ENCODE peak calls at places on chromosomes 5 and 9, in four cellular contexts. P is GDM1, A is kidney tubule cell, T is NCI-H1694 treated with DMSO at 0.1 percent for 48 hours. K is an unnamed sample.

GRCh38 chr5:66144799-66145390 is 795 bp downstream of the SREK1 start:
- DNase-seq in P (peak), A (no peak), T (peak), K (peak)

GRCh38 chr9:68951879-68952659 is 61.8 kb downstream of the PRKACG start:
- DNase-seq in P (peak), A (no peak), T (no peak), K (peak)

GRCh38 chr9:93724852-93725251 is 148.5 kb downstream of the PHF2 start:
- DNase-seq in P (no peak), A (no peak), T (no peak), K (no peak)

GRCh38 chr5:2549354-2549753 is 202.1 kb downstream of the IRX2 start:
- DNase-seq in P (no peak), A (no peak), T (no peak), K (no peak)

GRCh38 chr9:7234144-7234543 is 476.4 kb downstream of the KDM4C start:
- DNase-seq in P (no peak), A (peak), T (no peak), K (peak)

GRCh38 chr9:127837346-127837745 is 17.1 kb downstream of the ENG start:
- DNase-seq in P (no peak), A (no peak), T (no peak), K (no peak)

GRCh38 chr9:33161011-33161588 is 6.0 kb downstream of the B4GALT1 start:
- DNase-seq in P (no peak), A (peak), T (no peak), K (peak)

GRCh38 chr9:33151007-33151557 is 16.1 kb downstream of the B4GALT1 start:
- DNase-seq in P (no peak), A (peak), T (no peak), K (no peak)

GRCh38 chr9:6239048-6239461 is 23.4 kb downstream of the IL33 start:
- DNase-seq in P (no peak), A (no peak), T (no peak), K (no peak)

GRCh38 chr9:70525553-70525952 is 111.1 kb upstream of the KLF9 start:
- DNase-seq in P (no peak), A (no peak), T (no peak), K (peak)

GRCh38 chr9:114228034-114228808 is 72.9 kb downstream of the COL27A1 start:
- DNase-seq in P (no peak), A (no peak), T (no peak), K (no peak)

GRCh38 chr9:126861707-126862460 is 1.4 kb downstream of the ZBTB34 start:
- DNase-seq in P (peak), A (no peak), T (no peak), K (peak)

GRCh38 chr5:126508962-126509279 is 85.7 kb downstream of the GRAMD2B start:
- DNase-seq in P (no peak), A (peak), T (no peak), K (peak)

GRCh38 chr9:130448035-130448624 is 3.4 kb downstream of the ASS1 start:
- DNase-seq in P (no peak), A (no peak), T (peak), K (peak)

GRCh38 chr5:87770601-87771121 is 357.9 kb upstream of the CCNH start:
- DNase-seq in P (no peak), A (no peak), T (no peak), K (no peak)

GRCh38 chr9:26292943-26293342 is 599.7 kb downstream of the CAAP1 start:
- DNase-seq in P (no peak), A (peak), T (no peak), K (no peak)

GRCh38 chr5:31052937-31053658 is 140.4 kb upstream of the CDH6 start:
- DNase-seq in P (no peak), A (peak), T (no peak), K (no peak)

GRCh38 chr5:143207058-143207457 is 196.4 kb downstream of the NR3C1 start:
- DNase-seq in P (no peak), A (no peak), T (no peak), K (no peak)

GRCh38 chr9:447230-448025 is 232.8 kb downstream of the DOCK8 start:
- DNase-seq in P (no peak), A (peak), T (no peak), K (peak)

GRCh38 chr5:58071566-58071965 is 388.3 kb downstream of the PLK2 start:
- DNase-seq in P (no peak), A (no peak), T (no peak), K (no peak)

GRCh38 chr9:806285-807156 is 35.0 kb upstream of the DMRT1 start:
- DNase-seq in P (no peak), A (peak), T (peak), K (peak)

GRCh38 chr9:117494401-117495130 is 79.7 kb upstream of the ASTN2 start:
- DNase-seq in P (no peak), A (peak), T (peak), K (no peak)

GRCh38 chr9:137550958-137551655 is 572 bp upstream of the MRPL41 start:
- DNase-seq in P (no peak), A (no peak), T (peak), K (peak)

GRCh38 chr5:67030289-67031069 is 166.1 kb downstream of the CD180 start:
- DNase-seq in P (no peak), A (peak), T (no peak), K (no peak)

GRCh38 chr9:35526087-35526801 is 36.3 kb downstream of the RUSC2 start:
- DNase-seq in P (no peak), A (peak), T (no peak), K (no peak)

GRCh38 chr5:56876325-56876724 is 33.1 kb upstream of the SETD9 start:
- DNase-seq in P (no peak), A (peak), T (no peak), K (no peak)

GRCh38 chr5:66931651-66932050 is 264.9 kb downstream of the CD180 start:
- DNase-seq in P (no peak), A (no peak), T (no peak), K (no peak)

K was measured in Kasumi-1.